ENCODE peak calls at places on chromosomes 11 and 22, in six cellular contexts. M is A549, C is IMR-90, G is astrocyte of the spinal cord, U is fibroblast of lung, R is fibroblast of pulmonary artery. X is an unnamed sample.

GRCh38 chr11:43905788-43906187 is 25.2 kb downstream of the ALKBH3 start:
- DNase-seq in M (no peak), R (peak), G (peak), C (peak), U (peak), X (peak)

GRCh38 chr11:57515332-57516060 is at the start of gene SLC43A1:
- DNase-seq in M (no peak), U (peak), C (peak), R (peak), G (peak), X (peak)

GRCh38 chr11:109929308-109929707 is 163.9 kb upstream of the ZC3H12C start:
- DNase-seq in U (no peak), R (no peak), M (no peak), C (no peak), G (no peak), X (no peak)

GRCh38 chr22:24230911-24231656 is 13.8 kb downstream of the GGT5 start:
- DNase-seq in M (no peak), R (no peak), G (no peak), C (no peak), U (no peak), X (no peak)

GRCh38 chr11:104892723-104893511 is 5.3 kb downstream of the CASP12 start:
- DNase-seq in U (peak), R (peak), C (peak), M (no peak), G (peak), X (peak)

GRCh38 chr11:116224154-116224888 is 548.5 kb downstream of the BUD13 start:
- DNase-seq in G (peak), M (peak), C (peak), R (peak), U (peak), X (peak)

GRCh38 chr11:70205049-70205725 is 2.1 kb downstream of the FADD start:
- DNase-seq in G (no peak), U (peak), R (peak), C (peak), M (no peak), X (peak)

GRCh38 chr11:91173701-91174100 is 950.9 kb upstream of the CHORDC1 start:
- DNase-seq in M (no peak), G (peak), U (peak), C (peak), R (peak), X (no peak)

GRCh38 chr11:73597956-73598718 is at the start of gene FAM168A:
- DNase-seq in M (peak), U (peak), G (peak), C (peak), R (peak), X (peak)
- TF ChIP-seq CTCF in M (no peak), U (no peak), G (no peak), C (peak), R (no peak), X (peak)

DNA sequence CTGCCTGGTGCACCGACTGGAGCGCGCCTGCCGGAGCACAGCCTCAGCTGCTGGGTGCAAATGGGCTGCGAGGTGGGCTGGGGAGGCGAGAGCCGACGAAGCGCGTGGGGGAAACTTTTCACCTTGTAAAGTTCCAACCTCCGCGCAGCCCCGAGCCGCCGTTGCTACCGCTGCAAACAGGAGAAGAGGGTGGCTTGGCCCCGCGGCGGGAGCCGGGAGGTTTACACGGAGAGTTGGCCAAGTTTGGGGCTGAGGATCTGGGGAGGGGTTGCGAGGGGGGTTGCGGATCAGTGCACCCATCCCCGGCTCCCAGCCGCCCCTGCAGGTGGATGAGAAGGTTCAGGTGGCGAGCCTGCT is 566 bp downstream of the FAT3 start:
- DNase-seq in C (no peak), R (peak), M (no peak), U (no peak), G (no peak), X (no peak)
- H3K4me3 ChIP-seq in C (peak), R (peak), M (peak), U (peak), G (peak), X (no peak)

GRCh38 chr11:30128269-30128932 is 102.4 kb upstream of the FSHB start:
- DNase-seq in C (peak), M (peak), R (peak), U (peak), G (peak), X (peak)
- TF ChIP-seq CTCF in C (peak), M (peak), R (peak), U (peak), G (peak), X (peak)

DNA sequence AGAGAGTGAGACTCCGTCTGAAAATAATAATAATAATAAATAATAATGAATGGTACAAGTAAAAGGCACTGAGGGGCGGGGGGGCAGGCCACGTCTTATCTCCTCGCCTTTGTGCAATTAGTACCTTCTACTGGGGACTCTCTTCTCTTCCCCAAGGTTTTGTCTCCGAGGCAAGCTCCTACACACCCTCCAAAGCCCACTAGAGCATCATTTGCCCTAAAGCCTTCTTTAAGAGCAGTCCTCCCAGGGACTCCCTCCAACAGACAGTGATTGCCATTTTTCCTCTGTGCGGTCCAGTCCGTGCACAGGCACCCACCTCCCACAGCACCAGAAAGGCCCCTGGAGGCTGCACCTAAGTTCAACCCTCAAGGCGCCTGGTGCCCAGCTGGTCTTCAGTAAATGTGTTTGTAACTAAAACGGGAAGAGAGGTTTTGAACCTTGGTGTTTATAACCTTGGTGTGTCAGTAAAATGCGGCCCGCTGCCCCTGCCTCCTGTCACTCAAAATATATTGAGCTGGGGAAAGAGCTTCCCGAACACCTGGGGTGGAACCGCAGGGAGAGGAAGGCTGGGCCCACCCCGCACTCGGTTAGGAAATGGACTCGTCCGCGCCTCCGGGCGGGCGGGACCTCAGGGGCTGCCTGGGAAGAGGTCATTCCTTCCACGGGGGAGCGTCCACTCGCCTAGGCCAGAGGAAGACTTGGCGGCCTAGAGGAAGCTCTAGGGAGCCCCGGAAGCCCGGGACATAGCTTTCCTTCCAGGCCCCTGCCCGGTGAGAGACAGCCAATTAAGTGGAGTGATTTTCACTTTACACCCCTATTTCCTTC is 4.7 kb upstream of the KDELR3 start:
- DNase-seq in U (no peak), C (no peak), G (no peak), M (no peak), R (no peak), X (no peak)
- H3K4me3 ChIP-seq in U (no peak), C (no peak), G (no peak), M (no peak), R (no peak), X (no peak)

DNA sequence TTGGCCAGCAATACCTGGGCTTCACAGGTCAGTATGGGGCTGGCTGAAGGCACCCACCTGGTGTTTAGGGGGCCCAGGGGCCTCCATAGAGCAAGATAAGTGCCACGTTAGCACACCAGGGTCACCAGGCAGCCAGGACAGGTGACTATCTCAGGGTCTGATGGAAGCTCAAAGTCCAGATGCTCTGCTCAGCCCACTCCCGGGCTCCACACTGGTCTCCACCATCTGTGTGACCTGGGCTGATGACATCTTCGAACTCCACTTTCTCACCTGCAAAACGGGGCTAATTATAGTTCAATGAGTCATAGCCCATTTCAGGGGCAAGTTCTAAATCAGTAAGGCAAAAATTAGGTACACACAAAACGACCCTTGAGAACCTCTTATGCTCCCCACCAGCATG is 39.4 kb upstream of the PRDM11 start:
- DNase-seq in M (no peak), C (no peak), U (no peak), R (no peak), G (no peak), X (no peak)
- TF ChIP-seq CTCF in M (no peak), C (no peak), U (no peak), R (no peak), G (no peak), X (no peak)

DNA sequence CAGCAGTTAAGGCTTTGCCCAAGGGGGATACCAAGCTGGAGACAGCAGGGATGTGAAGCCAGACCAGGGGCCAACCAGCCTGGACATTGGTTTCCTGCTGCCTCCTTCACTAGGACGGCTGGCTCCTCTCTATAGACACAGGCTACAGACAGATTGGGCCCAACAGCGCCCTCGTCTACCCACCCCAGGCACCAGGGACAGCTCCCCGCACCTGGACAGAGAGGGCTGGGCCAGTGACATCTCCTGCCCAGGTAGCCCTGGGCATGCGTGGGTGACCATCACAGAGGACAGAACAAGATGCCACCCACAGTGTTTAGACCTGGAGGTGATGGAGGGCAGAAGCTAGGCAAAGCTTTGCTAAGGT is 1.2 kb downstream of the DKK3 start:
- DNase-seq in M (no peak), G (no peak), R (no peak), C (no peak), U (no peak), X (no peak)
- H3K4me3 ChIP-seq in M (no peak), G (peak), R (peak), C (peak), U (peak), X (no peak)